ENCODE peak calls at places on chromosome 12, in six cellular contexts. N, K, I, R, U and O are unnamed samples. For H3K4me1, the result is how much of the 10 kb centered on the place peaks cover.

GRCh38 chr12:62730649-62731377 is 204.1 kb downstream of the PPM1H start:
- DNase-seq in N (no peak), K (no peak), I (no peak), R (peak), U (no peak), O (no peak)

GRCh38 chr12:110270125-110270962 is 10.7 kb upstream of the ATP2A2 start:
- DNase-seq in N (no peak), K (no peak), I (no peak), R (peak), U (no peak), O (no peak)

GRCh38 chr12:46964496-46965098 is 114.8 kb upstream of the PCED1B start:
- DNase-seq in N (no peak), K (no peak), I (no peak), R (peak), U (no peak), O (no peak)

GRCh38 chr12:62332598-62332997 is 72.4 kb downstream of the USP15 start:
- DNase-seq in N (no peak), K (no peak), I (no peak), R (peak), U (no peak), O (no peak)

GRCh38 chr12:1829306-1829900 is 9.0 kb downstream of the LRTM2 start:
- DNase-seq in N (no peak), K (peak), I (no peak), R (no peak), U (no peak), O (no peak)

GRCh38 chr12:52402873-52403510 is 3.1 kb downstream of the KRT82 start:
- DNase-seq in N (no peak), K (no peak), I (no peak), R (no peak), U (no peak), O (no peak)

GRCh38 chr12:14567311-14568195 is at the start of gene PLBD1:
- DNase-seq in N (peak), K (peak), I (no peak), R (no peak), U (peak), O (peak)

GRCh38 chr12:131482199-131482598 is 228.7 kb upstream of the SFSWAP start:
- DNase-seq in N (no peak), K (no peak), I (no peak), R (no peak), U (no peak), O (no peak)

GRCh38 chr12:106919910-106920544 is 35.7 kb upstream of the TMEM263 start:
- DNase-seq in N (no peak), K (no peak), I (no peak), R (peak), U (no peak), O (no peak)

GRCh38 chr12:120737557-120738251 is 12.1 kb downstream of the ACADS start:
- DNase-seq in N (no peak), K (no peak), I (no peak), R (no peak), U (no peak), O (no peak)

GRCh38 chr12:75481774-75482173 is 1.2 kb downstream of the GLIPR1 start:
- DNase-seq in N (no peak), K (no peak), I (no peak), R (peak), U (no peak), O (no peak)

GRCh38 chr12:117388865-117389508 is 27.6 kb upstream of the NOS1 start:
- DNase-seq in N (no peak), K (no peak), I (no peak), R (no peak), U (no peak), O (no peak)

GRCh38 chr12:89370850-89371249 is 18.5 kb upstream of the DUSP6 start:
- DNase-seq in N (no peak), K (no peak), I (no peak), R (peak), U (no peak), O (no peak)

GRCh38 chr12:64571346-64571745 is 38.9 kb upstream of the RASSF3 start:
- DNase-seq in N (no peak), K (no peak), I (no peak), R (no peak), U (no peak), O (no peak)

GRCh38 chr12:70077441-70077840 is 165.8 kb upstream of the CNOT2 start:
- DNase-seq in N (no peak), K (no peak), I (no peak), R (no peak), U (no peak), O (no peak)

GRCh38 chr12:130593056-130593455 is 123.0 kb downstream of the RIMBP2 start:
- DNase-seq in N (no peak), K (no peak), I (no peak), R (no peak), U (no peak), O (no peak)

GRCh38 chr12:121237415-121237814 is 27.5 kb downstream of the P2RX4 start:
- DNase-seq in N (no peak), K (no peak), I (no peak), R (no peak), U (no peak), O (no peak)

GRCh38 chr12:102465762-102466560 is 14.4 kb downstream of the IGF1 start:
- DNase-seq in N (no peak), K (no peak), I (no peak), R (no peak), U (no peak), O (no peak)

GRCh38 chr12:106646472-106646871 is 63.7 kb downstream of the RFX4 start:
- DNase-seq in N (no peak), K (no peak), I (no peak), R (no peak), U (no peak), O (no peak)

GRCh38 chr12:57726151-57726883 is 12.2 kb downstream of the AGAP2 start:
- DNase-seq in N (peak), K (peak), I (peak), R (peak), U (peak), O (peak)

GRCh38 chr12:12099102-12099501 is 28.4 kb downstream of the BCL2L14 start:
- DNase-seq in N (no peak), K (no peak), I (no peak), R (no peak), U (no peak), O (no peak)

GRCh38 chr12:21631367-21631766 is 26.3 kb downstream of the LDHB start:
- DNase-seq in N (no peak), K (no peak), I (no peak), R (no peak), U (no peak), O (no peak)

GRCh38 chr12:94458882-94459772 is 540 bp downstream of the CEP83 start:
- DNase-seq in N (no peak), K (no peak), I (no peak), R (peak), U (no peak), O (no peak)

GRCh38 chr12:120367924-120368788 is 808 bp downstream of the MSI1 start:
- DNase-seq in N (no peak), K (no peak), I (peak), R (no peak), U (no peak), O (peak)

GRCh38 chr12:24111101-24111500 is 161.6 kb upstream of the SOX5 start:
- DNase-seq in N (no peak), K (no peak), I (no peak), R (peak), U (no peak), O (no peak)

GRCh38 chr12:43740511-43741100 is 18.0 kb downstream of the PUS7L start:
- DNase-seq in N (no peak), K (no peak), I (no peak), R (peak), U (no peak), O (no peak)

GRCh38 chr12:101792046-101792931 is 38.5 kb downstream of the GNPTAB start:
- DNase-seq in N (no peak), K (no peak), I (no peak), R (no peak), U (no peak), O (no peak)

GRCh38 chr12:108306014-108306501 is 33.1 kb downstream of the CMKLR1 start:
- DNase-seq in N (no peak), K (no peak), I (no peak), R (peak), U (peak), O (no peak)

GRCh38 chr12:108304633-108305032 is 34.5 kb downstream of the CMKLR1 start:
- DNase-seq in N (no peak), K (no peak), I (no peak), R (no peak), U (no peak), O (no peak)

GRCh38 chr12:108306506-108306905 is 32.6 kb downstream of the CMKLR1 start:
- DNase-seq in N (no peak), K (no peak), I (no peak), R (no peak), U (no peak), O (no peak)

GRCh38 chr12:108307006-108307405 is 32.1 kb downstream of the CMKLR1 start:
- DNase-seq in N (no peak), K (no peak), I (no peak), R (peak), U (peak), O (no peak)

DNA sequence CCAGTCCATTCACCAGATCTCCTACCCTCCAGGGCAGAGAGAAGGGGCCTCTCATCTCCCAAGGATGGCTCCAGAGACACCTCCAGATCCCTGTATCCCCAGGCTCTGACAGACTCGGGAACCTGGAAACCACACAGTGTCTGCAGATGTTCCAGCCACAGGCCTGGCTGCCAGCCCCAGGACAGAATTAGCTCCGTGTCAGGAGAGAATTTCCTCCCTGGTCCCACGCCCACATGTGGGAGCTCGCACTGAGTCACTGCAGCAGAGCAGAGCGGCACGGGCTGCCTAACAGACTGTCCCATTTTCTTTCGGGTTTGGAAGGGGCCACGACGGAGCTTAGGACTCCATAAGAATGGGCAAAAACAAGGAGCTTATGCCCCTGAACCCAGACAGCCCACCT is 33.6 kb downstream of the CMKLR1 start:
- DNase-seq in N (peak), K (peak), I (peak), R (peak), U (peak), O (peak)
- H3K4me3 ChIP-seq in N (no peak), K (peak), I (no peak), R (no peak), U (peak), O (no peak)

GRCh38 chr12:116264525-116265070 is 12.9 kb downstream of the MED13L start:
- DNase-seq in N (no peak), K (no peak), I (no peak), R (no peak), U (no peak), O (no peak)
- H3K4me1 ChIP-seq in N (under half), K (under half), I (under half), R (under half), U (half or more), O (under half)

GRCh38 chr12:53954694-53955035 is at the start of gene HOXC12:
- DNase-seq in N (no peak), K (no peak), I (no peak), R (no peak), U (no peak), O (no peak)
- H3K4me3 ChIP-seq in N (no peak), K (no peak), I (no peak), R (no peak), U (peak), O (no peak)

GRCh38 chr12:49623142-49623899 is at the start of gene PRPF40B:
- DNase-seq in N (peak), K (peak), I (peak), R (peak), U (peak), O (peak)

GRCh38 chr12:49624919-49625577 is 1.7 kb downstream of the PRPF40B start:
- DNase-seq in N (no peak), K (no peak), I (no peak), R (peak), U (no peak), O (no peak)

GRCh38 chr12:49626836-49627235 is 3.5 kb downstream of the PRPF40B start:
- DNase-seq in N (no peak), K (no peak), I (no peak), R (no peak), U (no peak), O (no peak)

GRCh38 chr12:49627752-49628360 is 4.5 kb downstream of the PRPF40B start:
- DNase-seq in N (no peak), K (no peak), I (peak), R (peak), U (no peak), O (no peak)

DNA sequence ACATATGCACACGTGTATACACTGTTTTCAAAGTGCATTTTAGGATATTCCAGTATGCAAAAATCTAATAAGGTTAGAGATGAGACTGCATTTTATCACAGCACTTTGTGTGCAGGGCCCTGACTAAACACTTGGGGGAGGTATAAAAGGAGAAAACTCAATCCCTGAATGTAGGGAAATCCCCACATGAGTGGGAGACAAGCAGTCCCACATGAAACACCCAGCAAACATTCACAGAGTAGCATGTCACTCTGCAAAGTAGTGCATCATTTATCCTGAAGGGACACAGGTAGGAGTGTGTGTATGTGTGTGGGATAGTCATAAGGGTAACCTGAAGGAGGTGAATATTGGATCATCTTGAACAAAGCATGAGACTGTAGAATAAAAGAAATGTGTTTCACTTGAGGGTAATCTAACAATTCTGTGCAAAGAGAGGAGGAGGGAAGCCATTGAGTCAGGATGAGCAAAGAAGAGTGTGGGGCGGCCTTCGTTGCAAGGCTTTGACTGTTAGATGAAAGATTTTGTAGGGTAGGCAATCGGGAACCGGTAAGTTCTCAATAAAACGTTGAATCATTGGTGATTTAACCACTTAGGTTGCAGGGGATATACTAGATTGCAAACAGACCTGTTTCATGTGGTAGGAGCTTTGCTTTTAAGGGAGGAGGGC is 2.9 kb downstream of the PRPF40B start:
- DNase-seq in N (no peak), K (no peak), I (peak), R (peak), U (no peak), O (no peak)
- H3K4me1 ChIP-seq in N (under half), K (under half), I (under half), R (under half), U (under half), O (under half)

DNA sequence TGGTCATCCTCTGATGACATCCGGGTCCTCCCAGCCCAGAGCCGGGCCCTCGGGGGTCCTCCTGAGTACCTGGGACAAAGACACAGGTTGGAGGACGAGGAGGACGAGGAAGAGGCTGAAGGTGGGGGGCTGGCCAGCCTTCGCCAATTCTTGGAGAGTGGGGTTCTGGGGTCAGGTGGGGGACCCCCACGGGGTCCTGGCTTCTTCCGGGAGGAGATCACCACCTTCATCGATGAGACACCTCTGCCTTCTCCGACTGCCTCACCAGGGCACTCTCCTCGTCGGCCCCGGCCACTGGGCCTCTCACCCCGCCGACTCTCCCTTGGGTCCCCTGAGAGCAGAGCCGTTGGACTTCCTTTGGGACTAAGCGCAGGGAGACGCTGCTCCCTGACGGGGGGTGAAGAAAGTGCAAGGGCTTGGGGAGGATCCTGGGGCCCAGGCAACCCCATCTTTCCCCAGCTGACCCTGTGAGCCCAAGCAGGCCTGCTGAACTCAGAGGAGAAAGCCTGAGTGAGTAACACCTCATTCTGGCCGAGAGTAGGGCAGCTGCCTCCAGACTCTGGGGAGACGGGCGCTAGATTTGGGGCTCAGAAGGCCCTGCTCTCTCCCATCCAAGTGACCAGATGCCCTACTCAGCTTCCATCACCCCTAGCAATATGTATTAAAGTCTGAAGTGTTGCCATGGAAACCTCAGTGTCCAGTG is 1.3 kb upstream of the P3H3 start:
- DNase-seq in N (no peak), K (peak), I (no peak), R (no peak), U (peak), O (no peak)
- H3K4me3 ChIP-seq in N (no peak), K (no peak), I (no peak), R (no peak), U (no peak), O (no peak)

GRCh38 chr12:104727866-104728449 is 230.1 kb downstream of the SLC41A2 start:
- DNase-seq in N (no peak), K (no peak), I (no peak), R (no peak), U (no peak), O (no peak)

GRCh38 chr12:104725610-104726009 is 232.5 kb downstream of the SLC41A2 start:
- DNase-seq in N (no peak), K (no peak), I (no peak), R (no peak), U (no peak), O (no peak)

GRCh38 chr12:104723895-104724294 is 234.2 kb downstream of the SLC41A2 start:
- DNase-seq in N (no peak), K (no peak), I (no peak), R (no peak), U (no peak), O (no peak)

GRCh38 chr12:104722541-104723534 is 235.3 kb downstream of the SLC41A2 start:
- DNase-seq in N (no peak), K (no peak), I (no peak), R (no peak), U (no peak), O (no peak)

DNA sequence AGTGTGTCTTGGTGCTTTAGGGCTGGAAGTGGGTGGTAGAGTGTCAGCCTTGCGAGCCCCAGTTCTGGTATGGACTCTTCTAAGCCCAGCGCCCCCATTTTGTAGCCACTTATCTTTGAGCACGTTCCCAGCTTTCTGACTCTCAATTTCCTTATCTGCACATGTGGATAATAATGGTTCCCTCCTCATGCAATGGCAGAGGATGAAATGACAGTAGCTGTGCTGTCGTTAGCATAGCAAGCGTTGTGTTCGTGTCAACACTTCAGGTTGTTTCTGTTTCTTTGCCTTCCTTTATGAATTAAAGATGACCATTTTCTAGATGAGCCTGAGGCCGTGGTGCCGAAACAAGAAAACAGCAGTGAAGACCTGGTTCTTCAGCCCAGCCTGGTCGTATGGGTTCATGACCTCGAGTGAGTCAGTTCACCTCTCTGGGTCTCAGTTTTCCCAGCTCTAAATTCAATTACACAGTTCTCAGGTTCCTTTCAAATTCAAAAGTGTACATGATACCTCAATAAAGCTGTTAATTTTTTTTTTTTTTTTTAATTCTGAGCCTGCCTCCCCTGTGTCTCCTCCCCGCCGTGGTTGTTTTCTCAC is 233.0 kb downstream of the SLC41A2 start:
- DNase-seq in N (no peak), K (no peak), I (no peak), R (no peak), U (no peak), O (no peak)
- H3K4me1 ChIP-seq in N (under half), K (under half), I (under half), R (under half), U (under half), O (under half)

GRCh38 chr12:6418796-6419195 is 26.0 kb upstream of the CD27 start:
- DNase-seq in N (no peak), K (no peak), I (no peak), R (no peak), U (no peak), O (no peak)
- H3K4me3 ChIP-seq in N (no peak), K (no peak), I (no peak), R (no peak), U (no peak), O (no peak)

DNA sequence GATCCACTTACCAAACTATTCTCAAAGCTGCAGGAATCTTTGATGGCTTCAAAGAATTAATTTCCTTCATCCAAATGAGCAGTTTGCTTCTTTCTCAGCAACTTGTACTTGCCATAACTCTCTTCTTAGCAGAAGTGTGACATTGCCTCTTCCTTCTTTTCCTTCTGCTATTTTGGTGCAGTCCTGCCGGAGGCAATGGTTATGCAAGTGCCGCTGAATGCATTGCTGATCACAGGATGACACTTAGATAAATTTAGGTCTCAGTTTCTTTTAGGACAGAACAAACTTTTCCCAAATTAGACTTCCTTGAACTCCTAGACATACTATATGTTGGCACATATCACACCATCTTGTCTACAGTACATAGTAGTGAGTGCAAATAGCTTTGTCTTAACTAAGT is 9.3 kb downstream of the FAR2 start:
- DNase-seq in N (no peak), K (peak), I (no peak), R (no peak), U (no peak), O (no peak)
- H3K4me1 ChIP-seq in N (under half), K (under half), I (under half), R (under half), U (under half), O (under half)

GRCh38 chr12:690466-690865 is 27.2 kb upstream of the NINJ2 start:
- DNase-seq in N (no peak), K (no peak), I (no peak), R (no peak), U (no peak), O (no peak)
- H3K4me3 ChIP-seq in N (no peak), K (no peak), I (no peak), R (no peak), U (no peak), O (no peak)